ENCODE peak calls at places on chromosomes 5 and 9, in seven cellular contexts. H is Caco-2; B is CD8-positive, alpha-beta T cell; O is endodermal cell; K is activated CD8-positive, alpha-beta T cell treated with anti-CD3 and anti-CD28 coated beads for 36 hours; G is lower lobe of right lung; N is astrocyte. R is an unnamed sample.

GRCh38 chr9:135369401-135369800 is 110.2 kb upstream of the PPP1R26 start:
- DNase-seq in H (no peak), B (no peak), O (no peak), K (no peak), G (no peak), N (peak; percentile 3), R (no peak)

GRCh38 chr5:33604503-33604902 is 163.7 kb downstream of the TARS1 start:
- DNase-seq in H (no peak), B (no peak), O (no peak), K (no peak), G (no peak), N (no peak), R (no peak)

GRCh38 chr5:170747357-170747756 is 36.2 kb upstream of the GABRP start:
- DNase-seq in H (no peak), B (no peak), O (peak; percentile 27), K (no peak), G (no peak), N (no peak), R (no peak)

GRCh38 chr5:39138892-39139291 is 64.7 kb upstream of the RICTOR start:
- DNase-seq in H (no peak), B (no peak), O (no peak), K (no peak), G (no peak), N (peak; percentile 78), R (no peak)

GRCh38 chr5:134503088-134503936 is 22.2 kb upstream of the JADE2 start:
- DNase-seq in H (peak; percentile 62), B (peak; percentile 58), O (peak; percentile 85), K (peak; percentile 91), G (peak; percentile 62), N (peak; percentile 99), R (peak; percentile 57)

GRCh38 chr5:160011471-160011870 is 2.5 kb downstream of the TTC1 start:
- DNase-seq in H (no peak), B (no peak), O (no peak), K (no peak), G (no peak), N (no peak), R (no peak)

GRCh38 chr9:74804018-74804385 is 83.7 kb downstream of the TRPM6 start:
- DNase-seq in H (no peak), B (no peak), O (no peak), K (no peak), G (no peak), N (no peak), R (no peak)

GRCh38 chr9:37653385-37653784 is 2.6 kb downstream of the FRMPD1 start:
- DNase-seq in H (no peak), B (no peak), O (no peak), K (no peak), G (no peak), N (no peak), R (no peak)

GRCh38 chr5:32160228-32160627 is 13.9 kb downstream of the GOLPH3 start:
- DNase-seq in H (no peak), B (no peak), O (no peak), K (no peak), G (no peak), N (no peak), R (no peak)

GRCh38 chr9:21817176-21817575 is 14.7 kb downstream of the MTAP start:
- DNase-seq in H (no peak), B (no peak), O (no peak), K (no peak), G (no peak), N (peak; percentile 73), R (peak; percentile 75)

GRCh38 chr9:12604154-12604825 is 88.9 kb upstream of the TYRP1 start:
- DNase-seq in H (no peak), B (no peak), O (no peak), K (no peak), G (no peak), N (peak; percentile 39), R (no peak)

GRCh38 chr5:140349244-140349643 is 2.8 kb upstream of the HBEGF start:
- DNase-seq in H (no peak), B (no peak), O (no peak), K (no peak), G (no peak), N (no peak), R (no peak)

GRCh38 chr9:131238402-131239021 is 37.8 kb downstream of the FAM78A start:
- DNase-seq in H (no peak), B (no peak), O (no peak), K (peak; percentile 41), G (no peak), N (peak; percentile 87), R (no peak)

GRCh38 chr5:60883229-60883628 is 39.2 kb upstream of the ELOVL7 start:
- DNase-seq in H (no peak), B (no peak), O (no peak), K (no peak), G (no peak), N (no peak), R (no peak)

GRCh38 chr5:113280541-113280940 is 154.2 kb downstream of the TSSK1B start:
- DNase-seq in H (no peak), B (no peak), O (no peak), K (no peak), G (no peak), N (no peak), R (no peak)

GRCh38 chr9:131116281-131117101 is 8.9 kb upstream of the NUP214 start:
- DNase-seq in H (no peak), B (no peak), O (no peak), K (no peak), G (no peak), N (no peak), R (no peak)

GRCh38 chr9:87850405-87850804 is 32.3 kb upstream of the SPATA31E1 start:
- DNase-seq in H (no peak), B (no peak), O (no peak), K (no peak), G (no peak), N (peak; percentile 74), R (no peak)

GRCh38 chr5:135162661-135163265 is 128.7 kb upstream of the PITX1 start:
- DNase-seq in H (no peak), B (no peak), O (peak; percentile 65), K (no peak), G (no peak), N (no peak), R (no peak)

GRCh38 chr9:71665247-71665646 is 103.1 kb downstream of the CEMIP2 start:
- DNase-seq in H (no peak), B (no peak), O (no peak), K (no peak), G (no peak), N (no peak), R (no peak)

GRCh38 chr5:149951138-149951749 is 6.7 kb upstream of the PDE6A start:
- DNase-seq in H (no peak), B (no peak), O (peak; percentile 55), K (no peak), G (no peak), N (no peak), R (no peak)
- TF ChIP-seq CTCF in H (peak; percentile 25), B (no peak), O (peak; percentile 70), K (no peak), G (no peak), N (no peak), R (peak; percentile 14)

GRCh38 chr5:84255318-84255717 is 129.4 kb downstream of the EDIL3 start:
- DNase-seq in H (no peak), B (no peak), O (no peak), K (no peak), G (no peak), N (peak; percentile 24), R (no peak)
- TF ChIP-seq CTCF in H (peak; percentile 18), B (no peak), O (peak; percentile 60), K (no peak), G (no peak), N (peak; percentile 15), R (no peak)

GRCh38 chr9:20553750-20554149 is 68.5 kb downstream of the MLLT3 start:
- DNase-seq in H (no peak), B (no peak), O (no peak), K (no peak), G (no peak), N (no peak), R (no peak)

GRCh38 chr9:20550326-20550725 is 72.0 kb downstream of the MLLT3 start:
- DNase-seq in H (no peak), B (no peak), O (no peak), K (no peak), G (no peak), N (no peak), R (no peak)

GRCh38 chr9:20551236-20551635 is 71.1 kb downstream of the MLLT3 start:
- DNase-seq in H (no peak), B (no peak), O (no peak), K (no peak), G (no peak), N (no peak), R (no peak)

GRCh38 chr9:20551835-20552234 is 70.5 kb downstream of the MLLT3 start:
- DNase-seq in H (peak; percentile 39), B (no peak), O (no peak), K (peak; percentile 55), G (no peak), N (no peak), R (no peak)

DNA sequence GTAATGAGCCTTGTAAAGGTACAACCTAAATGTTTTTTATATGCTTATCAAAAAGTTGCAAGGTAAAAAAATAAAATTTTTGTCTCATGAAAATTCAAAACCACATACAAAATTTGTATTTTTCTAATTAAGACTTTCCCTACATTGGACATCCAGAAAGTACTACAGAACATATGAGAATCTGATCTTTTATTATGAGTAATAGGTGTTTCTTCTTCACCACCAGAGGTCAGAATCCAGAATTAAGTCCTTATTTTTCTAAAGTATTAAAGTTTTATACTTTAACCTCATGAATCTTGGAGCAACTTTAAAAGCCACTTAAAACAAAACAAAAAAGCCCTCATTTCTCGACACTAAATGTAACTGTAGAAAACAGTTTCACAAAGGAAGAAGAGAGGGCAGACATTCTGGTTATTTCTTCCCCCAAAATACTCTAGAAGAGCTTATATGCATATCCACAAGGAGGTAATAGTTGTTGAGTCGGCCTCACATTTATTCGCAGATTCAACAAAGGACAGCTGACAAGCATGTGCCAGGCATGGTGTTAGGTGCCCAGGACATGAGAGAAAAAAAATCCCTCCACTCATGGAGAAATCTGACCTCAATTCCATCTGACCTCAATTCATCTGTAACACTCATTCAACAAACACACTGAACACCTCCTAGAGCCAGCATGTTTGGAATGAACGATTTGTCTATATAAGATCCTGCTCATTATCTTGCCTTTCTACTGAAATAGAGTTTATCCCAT is 69.2 kb downstream of the MLLT3 start:
- DNase-seq in H (no peak), B (no peak), O (no peak), K (peak; percentile 12), G (no peak), N (peak; percentile 50), R (no peak)
- TF ChIP-seq CTCF in H (no peak), B (peak; percentile 27), O (peak; percentile 55), K (peak; percentile 44), G (no peak), N (peak; percentile 10), R (no peak)

GRCh38 chr9:77013932-77014596 is 5.4 kb upstream of the FOXB2 start:
- DNase-seq in H (no peak), B (no peak), O (peak; percentile 69), K (no peak), G (no peak), N (no peak), R (no peak)

GRCh38 chr9:77016111-77016525 is 3.3 kb upstream of the FOXB2 start:
- DNase-seq in H (no peak), B (no peak), O (no peak), K (no peak), G (no peak), N (no peak), R (no peak)

GRCh38 chr9:77013186-77013931 is 6.1 kb upstream of the FOXB2 start:
- DNase-seq in H (no peak), B (no peak), O (no peak), K (no peak), G (no peak), N (no peak), R (no peak)

GRCh38 chr9:77015291-77016048 is 4.0 kb upstream of the FOXB2 start:
- DNase-seq in H (no peak), B (no peak), O (peak; percentile 67), K (no peak), G (no peak), N (no peak), R (no peak)

GRCh38 chr9:77014597-77015263 is 4.7 kb upstream of the FOXB2 start:
- DNase-seq in H (no peak), B (no peak), O (peak; percentile 81), K (no peak), G (no peak), N (no peak), R (no peak)
- TF ChIP-seq CTCF in H (no peak), B (no peak), O (peak; percentile 73), K (peak; percentile 24), G (no peak), N (peak; percentile 14), R (no peak)